ENCODE peak calls at places on chromosomes 4 and X, in nine cellular contexts. One of them, this sample, is unnamed.

GRCh38 chr4:133147365-133147821 is 1.7 kb upstream of the PCDH10 start:
- DNase-seq in tibial artery: no peak
- DNase-seq in lung: no peak
- DNase-seq in ovary: no peak
- DNase-seq in breast epithelium: no peak
- DNase-seq in mesendoderm: peak; percentile 55
- DNase-seq in spleen: no peak
- DNase-seq in Peyer's patch: no peak
- DNase-seq in tibial nerve: no peak
- DNase-seq in this sample: no peak

GRCh38 chr4:17232575-17233253 is 279.2 kb downstream of the QDPR start:
- DNase-seq in tibial artery: peak; percentile 32
- DNase-seq in lung: no peak
- DNase-seq in ovary: peak; percentile 38
- DNase-seq in breast epithelium: no peak
- DNase-seq in mesendoderm: no peak
- DNase-seq in spleen: no peak
- DNase-seq in Peyer's patch: no peak
- DNase-seq in tibial nerve: no peak
- DNase-seq in this sample: no peak

GRCh38 chr4:3492741-3493719 is 29.9 kb downstream of the DOK7 start:
- DNase-seq in tibial artery: no peak
- DNase-seq in lung: no peak
- DNase-seq in ovary: no peak
- DNase-seq in breast epithelium: no peak
- DNase-seq in mesendoderm: no peak
- DNase-seq in spleen: no peak
- DNase-seq in Peyer's patch: no peak
- DNase-seq in tibial nerve: no peak
- DNase-seq in this sample: no peak

GRCh38 chr4:17647927-17648326 is 33.5 kb downstream of the MED28 start:
- DNase-seq in tibial artery: no peak
- DNase-seq in lung: no peak
- DNase-seq in ovary: no peak
- DNase-seq in breast epithelium: no peak
- DNase-seq in mesendoderm: peak; percentile 30
- DNase-seq in spleen: no peak
- DNase-seq in Peyer's patch: no peak
- DNase-seq in tibial nerve: no peak
- DNase-seq in this sample: no peak

GRCh38 chr4:57291911-57292310 is 181.7 kb upstream of the IGFBP7 start:
- DNase-seq in tibial artery: no peak
- DNase-seq in lung: no peak
- DNase-seq in ovary: no peak
- DNase-seq in breast epithelium: no peak
- DNase-seq in mesendoderm: no peak
- DNase-seq in spleen: no peak
- DNase-seq in Peyer's patch: no peak
- DNase-seq in tibial nerve: no peak
- DNase-seq in this sample: no peak

GRCh38 chrX:9928083-9928482 is 39.1 kb upstream of the CLDN34 start:
- DNase-seq in tibial artery: no peak
- DNase-seq in lung: no peak
- DNase-seq in ovary: no peak
- DNase-seq in breast epithelium: no peak
- DNase-seq in mesendoderm: peak; percentile 89
- DNase-seq in spleen: no peak
- DNase-seq in Peyer's patch: no peak
- DNase-seq in tibial nerve: no peak
- DNase-seq in this sample: no peak

GRCh38 chr4:55183926-55184599 is 58.7 kb upstream of the KDR start:
- DNase-seq in tibial artery: no peak
- DNase-seq in lung: no peak
- DNase-seq in ovary: no peak
- DNase-seq in breast epithelium: peak; percentile 26
- DNase-seq in mesendoderm: peak; percentile 95
- DNase-seq in spleen: no peak
- DNase-seq in Peyer's patch: no peak
- DNase-seq in tibial nerve: no peak
- DNase-seq in this sample: peak; percentile 73

GRCh38 chrX:69066966-69067525 is 98.2 kb downstream of the PJA1 start:
- DNase-seq in tibial artery: no peak
- DNase-seq in lung: no peak
- DNase-seq in ovary: no peak
- DNase-seq in breast epithelium: no peak
- DNase-seq in mesendoderm: no peak
- DNase-seq in spleen: peak; percentile 41
- DNase-seq in Peyer's patch: no peak
- DNase-seq in tibial nerve: no peak
- DNase-seq in this sample: no peak

GRCh38 chr4:42954925-42955669 is 62.6 kb downstream of the GRXCR1 start:
- DNase-seq in tibial artery: peak; percentile 20
- DNase-seq in lung: no peak
- DNase-seq in ovary: no peak
- DNase-seq in breast epithelium: no peak
- DNase-seq in mesendoderm: no peak
- DNase-seq in spleen: no peak
- DNase-seq in Peyer's patch: no peak
- DNase-seq in tibial nerve: no peak
- DNase-seq in this sample: no peak

GRCh38 chr4:80073362-80074008 is 456 bp upstream of the ANTXR2 start:
- DNase-seq in tibial artery: no peak
- DNase-seq in lung: no peak
- DNase-seq in ovary: no peak
- DNase-seq in breast epithelium: no peak
- DNase-seq in mesendoderm: no peak
- DNase-seq in spleen: peak; percentile 72
- DNase-seq in Peyer's patch: peak; percentile 59
- DNase-seq in tibial nerve: no peak
- DNase-seq in this sample: no peak

GRCh38 chrX:30806187-30806728 is 82.8 kb downstream of the TAB3 start:
- DNase-seq in tibial artery: no peak
- DNase-seq in lung: no peak
- DNase-seq in ovary: peak; percentile 16
- DNase-seq in breast epithelium: no peak
- DNase-seq in mesendoderm: no peak
- DNase-seq in spleen: no peak
- DNase-seq in Peyer's patch: no peak
- DNase-seq in tibial nerve: no peak
- DNase-seq in this sample: no peak

GRCh38 chrX:46788902-46789301 is 30.0 kb upstream of the SLC9A7 start:
- DNase-seq in tibial artery: no peak
- DNase-seq in lung: no peak
- DNase-seq in ovary: no peak
- DNase-seq in breast epithelium: no peak
- DNase-seq in mesendoderm: peak; percentile 56
- DNase-seq in spleen: no peak
- DNase-seq in Peyer's patch: no peak
- DNase-seq in tibial nerve: no peak
- DNase-seq in this sample: no peak

GRCh38 chr4:86957214-86957613 is 22.4 kb downstream of the AFF1 start:
- DNase-seq in tibial artery: no peak
- DNase-seq in lung: no peak
- DNase-seq in ovary: no peak
- DNase-seq in breast epithelium: no peak
- DNase-seq in mesendoderm: no peak
- DNase-seq in spleen: no peak
- DNase-seq in Peyer's patch: no peak
- DNase-seq in tibial nerve: no peak
- DNase-seq in this sample: no peak

GRCh38 chrX:39445336-39445735 is 644.1 kb downstream of the MID1IP1 start:
- DNase-seq in tibial artery: no peak
- DNase-seq in lung: no peak
- DNase-seq in ovary: no peak
- DNase-seq in breast epithelium: no peak
- DNase-seq in mesendoderm: peak; percentile 25
- DNase-seq in spleen: no peak
- DNase-seq in Peyer's patch: no peak
- DNase-seq in tibial nerve: no peak
- DNase-seq in this sample: no peak

GRCh38 chr4:105624530-105624929 is 72.1 kb downstream of the ARHGEF38 start:
- DNase-seq in tibial artery: no peak
- DNase-seq in lung: no peak
- DNase-seq in ovary: no peak
- DNase-seq in breast epithelium: no peak
- DNase-seq in mesendoderm: no peak
- DNase-seq in spleen: no peak
- DNase-seq in Peyer's patch: no peak
- DNase-seq in tibial nerve: no peak
- DNase-seq in this sample: no peak

DNA sequence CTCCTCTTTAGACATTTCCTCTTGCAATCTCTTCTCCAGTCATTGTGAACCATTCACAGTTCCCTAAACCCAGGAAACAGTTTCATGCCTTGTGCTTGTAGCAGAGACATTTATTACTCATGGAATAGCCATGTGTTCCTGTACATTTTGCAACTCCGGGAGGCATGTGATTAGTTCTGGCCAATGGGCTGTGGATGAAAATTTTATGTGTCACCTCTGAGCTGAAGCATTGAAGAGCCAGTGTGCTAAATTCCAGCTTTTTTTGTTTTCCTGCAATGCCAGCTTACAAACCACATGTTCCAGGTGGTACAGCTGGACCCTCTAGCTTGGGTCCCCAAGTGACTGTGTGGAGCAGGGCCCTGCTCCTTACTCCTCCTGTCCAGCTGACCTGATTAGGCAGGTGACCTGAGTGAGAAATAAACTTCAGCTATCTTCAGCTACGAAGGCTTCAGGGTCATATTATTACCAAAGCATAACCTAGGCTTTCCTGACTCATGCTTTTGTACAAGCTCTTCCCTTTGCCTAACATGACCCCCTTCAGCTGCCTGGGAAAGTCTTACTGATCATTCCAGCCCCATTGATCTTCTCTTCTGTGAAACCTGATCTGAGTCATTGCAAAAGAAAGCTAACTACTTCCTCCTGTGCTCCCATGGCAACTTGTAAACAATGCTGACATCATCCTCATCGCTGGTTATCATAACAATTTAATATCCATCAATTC is 200.4 kb downstream of the PTTG2 start:
- DNase-seq in tibial artery: peak; percentile 72
- DNase-seq in lung: peak; percentile 63
- DNase-seq in ovary: no peak
- DNase-seq in breast epithelium: no peak
- DNase-seq in mesendoderm: peak; percentile 88
- DNase-seq in spleen: no peak
- DNase-seq in Peyer's patch: no peak
- DNase-seq in tibial nerve: no peak
- DNase-seq in this sample: peak; percentile 71
- H3K27ac ChIP-seq in tibial artery: no peak overlapping the region
- H3K27ac ChIP-seq in lung: peak overlapping the region; percentile 87
- H3K27ac ChIP-seq in ovary: no peak overlapping the region
- H3K27ac ChIP-seq in breast epithelium: peak overlapping the region; percentile 80
- H3K27ac ChIP-seq in mesendoderm: no peak overlapping the region
- H3K27ac ChIP-seq in spleen: peak overlapping the region; percentile 20
- H3K27ac ChIP-seq in Peyer's patch: peak overlapping the region; percentile 89
- H3K27ac ChIP-seq in tibial nerve: no peak overlapping the region
- H3K27ac ChIP-seq in this sample: peak overlapping the region; percentile 97

GRCh38 chr4:13580018-13580417 is 35.7 kb upstream of the NKX3-2 start:
- DNase-seq in tibial artery: no peak
- DNase-seq in lung: no peak
- DNase-seq in ovary: no peak
- DNase-seq in breast epithelium: no peak
- DNase-seq in mesendoderm: no peak
- DNase-seq in spleen: no peak
- DNase-seq in Peyer's patch: no peak
- DNase-seq in tibial nerve: no peak
- DNase-seq in this sample: no peak
- H3K36me3 ChIP-seq in tibial artery: peaks cover 98% of the 10 kb centered on the region
- H3K36me3 ChIP-seq in lung: peaks cover 30% of the 10 kb centered on the region
- H3K36me3 ChIP-seq in ovary: no peaks in the 10 kb centered on the region
- H3K36me3 ChIP-seq in breast epithelium: no peaks in the 10 kb centered on the region
- H3K36me3 ChIP-seq in mesendoderm: peaks cover 6% of the 10 kb centered on the region
- H3K36me3 ChIP-seq in spleen: peaks cover 100% of the 10 kb centered on the region
- H3K36me3 ChIP-seq in Peyer's patch: peaks cover 91% of the 10 kb centered on the region
- H3K36me3 ChIP-seq in tibial nerve: peaks cover 98% of the 10 kb centered on the region
- H3K36me3 ChIP-seq in this sample: peaks cover 78% of the 10 kb centered on the region

GRCh38 chr4:139740121-139740520 is 74.5 kb downstream of the MGST2 start:
- DNase-seq in tibial artery: no peak
- DNase-seq in lung: no peak
- DNase-seq in ovary: no peak
- DNase-seq in breast epithelium: no peak
- DNase-seq in mesendoderm: no peak
- DNase-seq in spleen: no peak
- DNase-seq in Peyer's patch: no peak
- DNase-seq in tibial nerve: no peak
- DNase-seq in this sample: no peak
- H3K4me1 ChIP-seq in tibial artery: no peaks in the 10 kb centered on the region
- H3K4me1 ChIP-seq in lung: peaks cover 18% of the 10 kb centered on the region
- H3K4me1 ChIP-seq in ovary: peaks cover 12% of the 10 kb centered on the region
- H3K4me1 ChIP-seq in breast epithelium: peaks cover 7% of the 10 kb centered on the region
- H3K4me1 ChIP-seq in mesendoderm: peaks cover 11% of the 10 kb centered on the region
- H3K4me1 ChIP-seq in spleen: peaks cover 5% of the 10 kb centered on the region
- H3K4me1 ChIP-seq in Peyer's patch: no peaks in the 10 kb centered on the region
- H3K4me1 ChIP-seq in tibial nerve: no peaks in the 10 kb centered on the region
- H3K4me1 ChIP-seq in this sample: peaks cover 4% of the 10 kb centered on the region

GRCh38 chr4:152360045-152360410 is 175.9 kb downstream of the FBXW7 start:
- DNase-seq in tibial artery: no peak
- DNase-seq in lung: no peak
- DNase-seq in ovary: no peak
- DNase-seq in breast epithelium: no peak
- DNase-seq in mesendoderm: no peak
- DNase-seq in spleen: no peak
- DNase-seq in Peyer's patch: no peak
- DNase-seq in tibial nerve: no peak
- DNase-seq in this sample: no peak
- H3K27ac ChIP-seq in tibial artery: no peak overlapping the region
- H3K27ac ChIP-seq in lung: no peak overlapping the region
- H3K27ac ChIP-seq in ovary: no peak overlapping the region
- H3K27ac ChIP-seq in breast epithelium: no peak overlapping the region
- H3K27ac ChIP-seq in mesendoderm: no peak overlapping the region
- H3K27ac ChIP-seq in spleen: no peak overlapping the region
- H3K27ac ChIP-seq in Peyer's patch: no peak overlapping the region
- H3K27ac ChIP-seq in tibial nerve: no peak overlapping the region
- H3K27ac ChIP-seq in this sample: no peak overlapping the region

DNA sequence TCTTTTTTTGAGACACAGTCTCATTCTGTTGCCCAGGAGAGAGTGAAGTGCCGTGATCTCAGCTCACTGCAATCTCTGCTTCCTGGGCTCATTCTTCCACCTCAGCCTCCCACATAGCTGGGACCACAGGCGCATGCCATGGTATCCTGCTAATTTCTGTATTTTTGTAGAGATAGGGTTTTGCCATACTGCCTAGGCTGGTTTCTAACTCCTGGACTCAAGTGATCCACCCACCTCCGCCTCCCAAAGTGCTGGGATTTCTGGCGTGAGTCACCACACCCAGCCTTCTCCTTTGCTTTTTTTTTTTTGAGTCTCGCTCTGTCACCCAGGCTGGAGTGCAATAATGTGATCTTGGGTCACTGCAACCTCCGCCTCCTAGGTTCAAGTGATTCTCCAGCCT is 94.1 kb downstream of the PDS5A start:
- DNase-seq in tibial artery: no peak
- DNase-seq in lung: no peak
- DNase-seq in ovary: no peak
- DNase-seq in breast epithelium: no peak
- DNase-seq in mesendoderm: peak; percentile 3
- DNase-seq in spleen: no peak
- DNase-seq in Peyer's patch: no peak
- DNase-seq in tibial nerve: no peak
- DNase-seq in this sample: no peak
- H3K36me3 ChIP-seq in tibial artery: peaks cover 60% of the 10 kb centered on the region
- H3K36me3 ChIP-seq in lung: peaks cover 10% of the 10 kb centered on the region
- H3K36me3 ChIP-seq in ovary: no peaks in the 10 kb centered on the region
- H3K36me3 ChIP-seq in breast epithelium: no peaks in the 10 kb centered on the region
- H3K36me3 ChIP-seq in mesendoderm: peaks cover 3% of the 10 kb centered on the region
- H3K36me3 ChIP-seq in spleen: peaks cover 93% of the 10 kb centered on the region
- H3K36me3 ChIP-seq in Peyer's patch: peaks cover 49% of the 10 kb centered on the region
- H3K36me3 ChIP-seq in tibial nerve: peaks cover 86% of the 10 kb centered on the region
- H3K36me3 ChIP-seq in this sample: peaks cover 89% of the 10 kb centered on the region